ENCODE peak calls at places on chromosomes 1 and 21, in four cellular contexts. X, S, F and N are unnamed samples.

GRCh38 chr1:156511656-156512055 is 11.1 kb upstream of the MEF2D start:
- DNase-seq in X (peak; percentile 69), S (no peak), F (no peak), N (no peak)

GRCh38 chr1:58584082-58584895 is 7.2 kb upstream of the TACSTD2 start:
- DNase-seq in X (peak; percentile 96), S (peak; percentile 44), F (no peak), N (peak; percentile 89)

GRCh38 chr1:243364330-243364729 is 108.5 kb downstream of the SDCCAG8 start:
- DNase-seq in X (no peak), S (no peak), F (no peak), N (no peak)

GRCh38 chr1:245469734-245470133 is 314.9 kb downstream of the KIF26B start:
- DNase-seq in X (no peak), S (no peak), F (no peak), N (no peak)

GRCh38 chr21:42187976-42188653 is 30.8 kb upstream of the ABCG1 start:
- DNase-seq in X (no peak), S (no peak), F (peak; percentile 92), N (no peak)

GRCh38 chr1:34671887-34672286 is 83.0 kb upstream of the GJB5 start:
- DNase-seq in X (no peak), S (no peak), F (no peak), N (no peak)

GRCh38 chr1:183622884-183623785 is 12.4 kb downstream of the ARPC5 start:
- DNase-seq in X (peak; percentile 78), S (peak; percentile 58), F (no peak), N (peak; percentile 56)

GRCh38 chr1:16375521-16376359 is 8.7 kb downstream of the SZRD1 start:
- DNase-seq in X (peak; percentile 78), S (no peak), F (no peak), N (peak; percentile 90)

GRCh38 chr21:34625194-34625593 is 10.3 kb upstream of the RCAN1 start:
- DNase-seq in X (no peak), S (no peak), F (no peak), N (no peak)

GRCh38 chr21:44437696-44438431 is 17.4 kb upstream of the LRRC3 start:
- DNase-seq in X (no peak), S (no peak), F (no peak), N (no peak)

GRCh38 chr1:37362990-37363389 is 111.4 kb upstream of the ZC3H12A start:
- DNase-seq in X (no peak), S (no peak), F (no peak), N (no peak)

GRCh38 chr1:197771388-197771787 is 3.9 kb downstream of the DENND1B start:
- DNase-seq in X (no peak), S (no peak), F (no peak), N (no peak)

GRCh38 chr1:203172184-203173115 is 3.2 kb downstream of the MYBPH start:
- DNase-seq in X (peak; percentile 32), S (peak; percentile 92), F (no peak), N (peak; percentile 51)

GRCh38 chr1:106233511-106233910 is 823.0 kb upstream of the PRMT6 start:
- DNase-seq in X (no peak), S (no peak), F (no peak), N (no peak)

GRCh38 chr1:196302981-196303380 is 305.3 kb downstream of the KCNT2 start:
- DNase-seq in X (no peak), S (no peak), F (no peak), N (no peak)

GRCh38 chr1:47478090-47478489 is 40.2 kb downstream of the FOXD2 start:
- DNase-seq in X (no peak), S (no peak), F (no peak), N (no peak)

GRCh38 chr1:6267686-6268281 is 6.9 kb upstream of the GPR153 start:
- DNase-seq in X (peak; percentile 52), S (no peak), F (no peak), N (no peak)

GRCh38 chr1:27602510-27603319 is 1.2 kb downstream of the AHDC1 start:
- DNase-seq in X (peak; percentile 31), S (peak; percentile 81), F (no peak), N (peak; percentile 29)

GRCh38 chr1:9909222-9910046 is 635 bp downstream of the CTNNBIP1 start:
- DNase-seq in X (no peak), S (peak; percentile 40), F (no peak), N (peak; percentile 23)

GRCh38 chr1:27959792-27960603 is at the start of gene XKR8:
- DNase-seq in X (peak; percentile 57), S (peak; percentile 87), F (peak; percentile 31), N (peak; percentile 74)

GRCh38 chr1:150221552-150221951 is 14.4 kb downstream of the ANP32E start:
- DNase-seq in X (peak; percentile 46), S (no peak), F (no peak), N (no peak)

GRCh38 chr1:170623171-170623570 is 40.8 kb upstream of the PRRX1 start:
- DNase-seq in X (peak; percentile 95), S (no peak), F (no peak), N (no peak)

GRCh38 chr1:7478797-7479499 is 292.1 kb upstream of the VAMP3 start:
- DNase-seq in X (peak; percentile 100), S (no peak), F (no peak), N (no peak)

GRCh38 chr1:43325381-43325780 is 12.2 kb upstream of the MPL start:
- DNase-seq in X (no peak), S (no peak), F (no peak), N (no peak)

GRCh38 chr1:86648255-86648654 is 56.1 kb upstream of the SH3GLB1 start:
- DNase-seq in X (peak; percentile 80), S (no peak), F (no peak), N (peak; percentile 79)

GRCh38 chr1:94130851-94131595 is 10.1 kb upstream of the ABCA4 start:
- DNase-seq in X (peak; percentile 52), S (no peak), F (no peak), N (no peak)

GRCh38 chr1:106568575-106568974 is 487.9 kb upstream of the PRMT6 start:
- DNase-seq in X (no peak), S (no peak), F (no peak), N (no peak)

GRCh38 chr1:190511554-190511953 is 33.9 kb upstream of the BRINP3 start:
- DNase-seq in X (no peak), S (no peak), F (no peak), N (no peak)

GRCh38 chr1:24463756-24464377 is 38.8 kb upstream of the RCAN3 start:
- DNase-seq in X (no peak), S (no peak), F (no peak), N (no peak)

GRCh38 chr21:43925096-43925481 is 60.1 kb downstream of the AGPAT3 start:
- DNase-seq in X (no peak), S (no peak), F (no peak), N (no peak)

GRCh38 chr1:220879509-220880366 is 495 bp downstream of the HLX start:
- DNase-seq in X (peak; percentile 51), S (peak; percentile 46), F (no peak), N (peak; percentile 46)

GRCh38 chr1:33727310-33727709 is 136.6 kb upstream of the HMGB4 start:
- DNase-seq in X (no peak), S (no peak), F (no peak), N (no peak)

GRCh38 chr1:94925561-94926364 is 1.1 kb downstream of the CNN3 start:
- DNase-seq in X (peak; percentile 87), S (no peak), F (peak; percentile 5), N (peak; percentile 81)

GRCh38 chr1:102776074-102776473 is 332.2 kb downstream of the COL11A1 start:
- DNase-seq in X (no peak), S (no peak), F (no peak), N (no peak)

DNA sequence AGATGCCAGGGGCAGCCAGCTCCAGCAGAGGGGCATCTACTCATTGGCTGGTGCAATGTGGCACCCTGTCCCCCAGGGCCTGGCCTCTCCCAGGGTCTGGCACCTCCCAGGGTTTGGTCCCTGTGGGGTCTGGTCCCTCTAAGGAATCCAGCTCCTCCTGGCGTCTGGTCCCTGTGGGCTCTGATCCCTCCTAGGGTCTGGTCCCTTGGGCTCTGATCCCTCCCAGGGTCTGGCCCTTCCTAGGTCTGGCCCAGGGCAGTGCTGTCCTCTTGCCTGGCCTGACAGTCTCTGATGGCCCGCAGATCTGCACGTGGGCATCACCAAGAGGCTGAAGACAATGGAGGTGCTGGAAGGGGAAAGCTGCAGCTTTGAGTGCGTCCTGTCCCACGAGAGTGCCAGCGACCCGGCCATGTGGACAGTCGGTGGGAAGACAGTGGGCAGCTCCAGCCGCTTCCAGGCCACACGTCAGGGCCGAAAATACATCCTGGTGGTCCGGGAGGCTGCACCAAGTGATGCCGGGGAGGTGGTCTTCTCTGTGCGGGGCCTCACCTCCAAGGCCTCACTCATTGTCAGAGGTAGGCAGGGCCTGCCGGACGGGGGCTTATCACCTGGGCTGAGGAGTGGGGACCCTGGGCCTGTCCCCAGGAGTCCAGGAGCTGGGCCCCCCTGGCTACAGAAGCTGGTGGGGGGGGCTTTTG is 73.9 kb downstream of the OBSCN start:
- DNase-seq in X (no peak), S (no peak), F (no peak), N (no peak)
- TF ChIP-seq FOS in X (no peak), S (no peak), F (no peak), N (no peak)

GRCh38 chr1:176954242-176954641 is 210.3 kb downstream of the ASTN1 start:
- DNase-seq in X (no peak), S (peak; percentile 19), F (no peak), N (no peak)
- TF ChIP-seq FOS in X (no peak), S (no peak), F (no peak), N (no peak)

DNA sequence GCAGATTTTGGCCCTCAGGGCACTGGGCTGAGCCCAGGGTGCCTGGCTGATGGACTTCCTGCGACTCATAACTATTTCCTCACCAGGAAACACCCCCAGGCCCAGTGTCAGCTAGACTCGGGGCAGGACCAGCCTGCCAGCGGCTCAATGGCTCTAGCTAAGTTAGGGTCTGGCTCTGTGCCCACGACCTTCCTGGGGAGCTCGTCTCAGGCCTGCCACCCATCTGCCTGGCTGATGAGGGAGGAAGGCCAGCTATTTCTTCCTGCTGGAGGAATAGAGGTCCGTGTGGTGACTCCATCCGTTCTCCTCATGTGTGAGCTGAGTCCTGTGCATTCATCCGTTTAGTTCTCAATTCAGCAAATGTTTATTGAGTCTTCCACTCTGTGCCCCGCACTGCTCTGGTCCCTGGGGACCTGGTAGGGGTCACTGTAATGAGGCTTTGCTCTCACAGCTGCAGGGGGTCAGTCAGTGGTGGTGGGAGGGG is 44.5 kb downstream of the KIRREL1 start:
- DNase-seq in X (peak; percentile 67), S (no peak), F (no peak), N (peak; percentile 58)
- TF ChIP-seq FOS in X (peak; percentile 34), S (no peak), F (no peak), N (peak; percentile 56)

GRCh38 chr1:66250483-66250882 is 283.5 kb upstream of the SGIP1 start:
- DNase-seq in X (no peak), S (no peak), F (no peak), N (no peak)

GRCh38 chr1:66251521-66251920 is 282.4 kb upstream of the SGIP1 start:
- DNase-seq in X (no peak), S (no peak), F (no peak), N (no peak)

GRCh38 chr1:66254785-66255184 is 279.2 kb upstream of the SGIP1 start:
- DNase-seq in X (no peak), S (no peak), F (no peak), N (no peak)

GRCh38 chr1:66250075-66250474 is 283.9 kb upstream of the SGIP1 start:
- DNase-seq in X (no peak), S (no peak), F (no peak), N (no peak)

DNA sequence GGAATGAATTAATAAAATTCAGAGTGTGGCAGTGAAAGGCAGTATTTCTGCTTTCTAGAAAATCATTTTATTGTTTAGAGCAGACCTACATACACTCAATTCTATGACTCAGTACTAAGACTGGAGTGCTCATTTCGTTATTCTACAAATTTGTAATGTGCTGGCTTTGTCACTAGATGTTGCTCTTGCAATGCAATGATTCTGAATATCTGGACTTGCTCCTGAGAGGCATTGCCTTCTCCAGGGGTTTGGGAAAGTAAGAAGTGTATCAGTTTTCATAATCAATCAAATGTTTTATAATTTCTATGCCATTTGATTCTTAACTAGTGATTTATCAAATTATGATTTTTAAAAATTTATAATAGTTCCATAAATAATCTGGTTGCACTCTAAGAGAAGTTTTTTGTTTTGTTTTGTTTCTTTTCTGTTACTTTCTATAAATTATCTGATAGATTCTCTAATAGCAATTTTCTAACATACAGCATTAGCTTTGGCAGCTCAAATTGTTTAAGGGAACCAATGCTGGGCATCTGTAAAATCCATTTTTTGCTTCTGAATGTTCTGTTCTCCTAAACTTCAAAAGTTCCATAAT is 280.5 kb upstream of the SGIP1 start:
- DNase-seq in X (peak; percentile 85), S (no peak), F (peak; percentile 55), N (peak; percentile 89)
- TF ChIP-seq FOS in X (no peak), S (no peak), F (no peak), N (peak; percentile 56)